ENCODE peak calls at places on chromosomes 12 and 14, in seven cellular contexts. W is H9; G is stimulated activated CD4-positive, alpha-beta T cell treated with anti-CD3 and anti-CD28 coated beads, Interleukin-4, amount 100 ng/mL, for 48 hours; M is left ventricle myocardium inferior; Y is astrocyte of the cerebellum; Q is activated CD8-positive, alpha-beta memory T cell treated with anti-CD3 and anti-CD28 coated beads for 1 hour; J is CD8-positive, alpha-beta T cell. T is an unnamed sample.

GRCh38 chr14:71358209-71358931 is 451.1 kb downstream of the PCNX1 start:
- DNase-seq in J (no peak), Y (no peak), M (no peak), G (no peak), Q (no peak), W (no peak), T (no peak)

GRCh38 chr12:102958073-102958829 is 777 bp downstream of the ASCL1 start:
- DNase-seq in J (no peak), Q (no peak), M (no peak), Y (peak; percentile 2), W (peak; percentile 90), G (no peak), T (peak; percentile 90)

GRCh38 chr12:52390739-52391617 is 5.5 kb upstream of the KRT84 start:
- DNase-seq in M (no peak), Q (no peak), J (no peak), Y (no peak), W (peak; percentile 80), G (no peak), T (no peak)

GRCh38 chr14:100031506-100032281 is 33.5 kb upstream of the EVL start:
- DNase-seq in W (no peak), M (no peak), G (no peak), Q (no peak), Y (peak; percentile 96), J (no peak), T (no peak)

GRCh38 chr14:92482621-92483319 is 30.8 kb upstream of the RIN3 start:
- DNase-seq in Q (no peak), M (no peak), Y (no peak), W (peak; percentile 12), J (no peak), G (no peak), T (no peak)

GRCh38 chr12:100674009-100674888 is 100.8 kb downstream of the GAS2L3 start:
- DNase-seq in G (no peak), Y (no peak), Q (no peak), J (no peak), M (no peak), W (no peak), T (no peak)

GRCh38 chr12:96177013-96177412 is 17.2 kb upstream of the ELK3 start:
- DNase-seq in J (peak; percentile 9), Y (no peak), W (no peak), G (peak; percentile 73), Q (no peak), M (no peak), T (no peak)

GRCh38 chr12:32454866-32455265 is 55.5 kb downstream of the FGD4 start:
- DNase-seq in M (no peak), Y (no peak), J (no peak), G (no peak), Q (no peak), W (peak; percentile 58), T (peak; percentile 50)

GRCh38 chr12:80632835-80633234 is 74.6 kb upstream of the MYF6 start:
- DNase-seq in M (no peak), J (no peak), Q (no peak), G (no peak), Y (no peak), W (peak; percentile 87), T (no peak)

GRCh38 chr12:27624586-27624985 is 71.7 kb upstream of the REP15 start:
- DNase-seq in J (no peak), M (no peak), Q (no peak), W (no peak), G (no peak), Y (no peak), T (no peak)

GRCh38 chr14:30681752-30682355 is 59.7 kb downstream of the SCFD1 start:
- DNase-seq in W (no peak), Y (no peak), M (no peak), Q (no peak), G (no peak), J (no peak), T (no peak)

GRCh38 chr14:55128386-55129085 is 516 bp upstream of the LGALS3 start:
- DNase-seq in Y (no peak), W (no peak), G (no peak), J (no peak), M (no peak), Q (no peak), T (no peak)

GRCh38 chr12:68808388-68809189 is 612 bp downstream of the MDM2 start:
- DNase-seq in Q (no peak), Y (peak; percentile 78), J (peak; percentile 36), M (peak; percentile 67), G (peak; percentile 68), W (peak; percentile 90), T (peak; percentile 74)

GRCh38 chr12:59737725-59738463 is 142.1 kb downstream of the SLC16A7 start:
- DNase-seq in M (no peak), J (no peak), G (no peak), W (no peak), Y (no peak), Q (no peak), T (no peak)

GRCh38 chr12:2574536-2574935 is 220.2 kb upstream of the FKBP4 start:
- DNase-seq in Q (no peak), W (no peak), J (no peak), G (no peak), M (no peak), Y (no peak), T (no peak)

GRCh38 chr12:1507308-1507707 is 87.1 kb downstream of the FBXL14 start:
- DNase-seq in W (peak; percentile 25), Y (no peak), G (no peak), M (no peak), J (no peak), Q (no peak), T (no peak)